ENCODE peak calls at places on chromosomes 11 and 22, in nine cellular contexts. I, L, Q, E, R, F, V, O and Y are unnamed samples.
A peak's percentile ranks its signal among the peaks of the same experiment; 100 is the strongest.

GRCh38 chr22:39820266-39820665 is 73.3 kb downstream of the ENTHD1 start:
- DNase-seq in I (peak; percentile 80), L (peak; percentile 81), Q (no peak), E (no peak), R (no peak), F (peak; percentile 18), V (no peak), O (no peak), Y (peak; percentile 64)

GRCh38 chr11:57771365-57771764 is 9.8 kb downstream of the CTNND1 start:
- DNase-seq in I (no peak), L (no peak), Q (no peak), E (no peak), R (no peak), F (no peak), V (no peak), O (no peak), Y (no peak)

GRCh38 chr11:8767466-8768142 is 85.0 kb downstream of the RPL27A start:
- DNase-seq in I (peak; percentile 84), L (no peak), Q (no peak), E (no peak), R (no peak), F (no peak), V (no peak), O (no peak), Y (peak; percentile 81)

GRCh38 chr11:128814856-128815705 is 52.0 kb downstream of the KCNJ1 start:
- DNase-seq in I (peak; percentile 79), L (peak; percentile 94), Q (no peak), E (no peak), R (no peak), F (no peak), V (peak; percentile 49), O (peak; percentile 16), Y (peak; percentile 50)

GRCh38 chr11:73019996-73020395 is 122.1 kb downstream of the FCHSD2 start:
- DNase-seq in I (no peak), L (no peak), Q (no peak), E (no peak), R (no peak), F (no peak), V (no peak), O (no peak), Y (no peak)

GRCh38 chr11:131481317-131481716 is 110.9 kb downstream of the NTM start:
- DNase-seq in I (no peak), L (no peak), Q (no peak), E (no peak), R (no peak), F (no peak), V (no peak), O (no peak), Y (no peak)

GRCh38 chr11:114166897-114167323 is 107.4 kb downstream of the ZBTB16 start:
- DNase-seq in I (peak; percentile 80), L (peak; percentile 89), Q (no peak), E (no peak), R (peak; percentile 87), F (no peak), V (no peak), O (peak; percentile 10), Y (peak; percentile 75)

GRCh38 chr11:58933661-58934060 is 5.6 kb upstream of the GLYATL1 start:
- DNase-seq in I (no peak), L (peak; percentile 4), Q (no peak), E (no peak), R (no peak), F (no peak), V (no peak), O (no peak), Y (no peak)

GRCh38 chr11:133712235-133712634 is 133.1 kb downstream of the SPATA19 start:
- DNase-seq in I (no peak), L (no peak), Q (no peak), E (no peak), R (no peak), F (no peak), V (no peak), O (no peak), Y (no peak)

GRCh38 chr22:44373234-44373633 is 60.5 kb upstream of the SHISAL1 start:
- DNase-seq in I (no peak), L (no peak), Q (no peak), E (no peak), R (no peak), F (no peak), V (no peak), O (no peak), Y (no peak)

GRCh38 chr22:44360686-44361381 is 48.1 kb upstream of the SHISAL1 start:
- DNase-seq in I (peak; percentile 90), L (peak; percentile 97), Q (no peak), E (no peak), R (no peak), F (no peak), V (no peak), O (no peak), Y (peak; percentile 42)

GRCh38 chr22:37284807-37285355 is 2.6 kb downstream of the CYTH4 start:
- DNase-seq in I (no peak), L (peak; percentile 75), Q (peak; percentile 88), E (peak; percentile 84), R (peak; percentile 61), F (no peak), V (no peak), O (peak; percentile 16), Y (no peak)

GRCh38 chr22:33666661-33667619 is 253.3 kb downstream of the LARGE1 start:
- DNase-seq in I (no peak), L (no peak), Q (no peak), E (no peak), R (no peak), F (no peak), V (no peak), O (no peak), Y (no peak)

GRCh38 chr11:18633256-18634139 is 644 bp downstream of the SPTY2D1 start:
- DNase-seq in I (no peak), L (no peak), Q (no peak), E (no peak), R (peak; percentile 77), F (no peak), V (peak; percentile 54), O (no peak), Y (no peak)

GRCh38 chr11:10328314-10329090 is 23.6 kb downstream of the ADM start:
- DNase-seq in I (peak; percentile 85), L (no peak), Q (no peak), E (no peak), R (no peak), F (no peak), V (no peak), O (no peak), Y (no peak)

GRCh38 chr11:72244317-72245231 is 598 bp upstream of the PHOX2A start:
- DNase-seq in I (no peak), L (peak; percentile 83), Q (no peak), E (no peak), R (no peak), F (no peak), V (peak; percentile 92), O (no peak), Y (no peak)

DNA sequence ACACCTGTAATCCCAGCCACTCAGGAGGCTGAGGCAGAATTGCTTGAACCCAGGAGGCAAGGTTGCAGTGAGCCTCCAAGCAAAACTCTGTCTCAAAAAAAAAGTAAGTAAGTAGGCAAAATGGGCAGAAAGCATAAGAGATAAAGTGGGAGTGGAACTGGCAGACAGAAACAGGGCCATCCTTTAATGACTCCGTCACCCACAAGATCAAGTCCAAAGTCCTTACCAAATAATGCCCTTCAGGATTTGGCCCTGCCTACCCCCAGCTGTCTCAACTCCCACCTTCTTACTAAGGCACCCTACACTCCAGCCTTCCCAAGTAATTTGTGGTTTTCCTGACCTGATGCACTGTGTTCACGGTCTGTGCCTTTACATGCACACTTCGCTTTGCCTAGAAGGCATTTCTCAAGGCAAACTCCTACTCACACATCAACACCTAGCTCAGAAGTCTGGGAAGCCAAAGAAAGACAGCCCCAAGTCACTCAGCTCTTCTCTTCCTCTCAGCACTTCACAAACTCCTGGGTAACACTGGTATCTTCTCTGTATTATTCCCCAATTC is 6.1 kb downstream of the MAPK1 start:
- DNase-seq in I (no peak), L (no peak), Q (no peak), E (no peak), R (no peak), F (no peak), V (no peak), O (no peak), Y (peak; percentile 38)
- H3K4me1 ChIP-seq in I (no peaks in the 10 kb centered on the region), L (peaks cover 36% of the 10 kb centered on the region), Q (peaks cover 4% of the 10 kb centered on the region), E (peaks cover 79% of the 10 kb centered on the region), R (peaks cover 7% of the 10 kb centered on the region), F (peaks cover 10% of the 10 kb centered on the region), V (peaks cover 14% of the 10 kb centered on the region), O (peaks cover 64% of the 10 kb centered on the region), Y (peaks cover 21% of the 10 kb centered on the region)

DNA sequence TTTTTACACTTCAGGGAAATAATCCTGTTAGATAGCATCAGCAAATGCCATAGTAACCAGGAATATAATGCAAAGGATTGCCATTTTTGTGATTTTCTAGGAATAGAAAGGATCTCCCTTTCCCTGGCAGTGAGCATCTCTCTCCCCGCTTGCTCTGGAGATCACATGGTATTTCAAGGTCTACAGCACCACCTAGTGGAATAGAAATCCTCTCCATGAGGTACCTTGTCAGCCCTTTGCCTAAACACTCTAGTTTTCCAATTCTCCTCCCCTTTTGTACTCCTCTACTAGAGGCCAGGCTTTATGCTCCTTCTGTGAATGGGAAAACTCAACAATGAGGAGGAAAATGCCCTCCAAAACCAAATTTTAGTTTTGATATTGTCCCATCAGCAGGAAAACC is 78.4 kb downstream of the XRRA1 start:
- DNase-seq in I (peak; percentile 16), L (peak; percentile 85), Q (no peak), E (no peak), R (peak; percentile 46), F (peak; percentile 10), V (peak; percentile 18), O (no peak), Y (no peak)
- TF ChIP-seq CTCF in I (peak; percentile 47), L (peak; percentile 50), Q (peak; percentile 15), E (no peak), R (peak; percentile 47), F (peak; percentile 31), V (peak; percentile 47), O (no peak), Y (peak; percentile 59)

DNA sequence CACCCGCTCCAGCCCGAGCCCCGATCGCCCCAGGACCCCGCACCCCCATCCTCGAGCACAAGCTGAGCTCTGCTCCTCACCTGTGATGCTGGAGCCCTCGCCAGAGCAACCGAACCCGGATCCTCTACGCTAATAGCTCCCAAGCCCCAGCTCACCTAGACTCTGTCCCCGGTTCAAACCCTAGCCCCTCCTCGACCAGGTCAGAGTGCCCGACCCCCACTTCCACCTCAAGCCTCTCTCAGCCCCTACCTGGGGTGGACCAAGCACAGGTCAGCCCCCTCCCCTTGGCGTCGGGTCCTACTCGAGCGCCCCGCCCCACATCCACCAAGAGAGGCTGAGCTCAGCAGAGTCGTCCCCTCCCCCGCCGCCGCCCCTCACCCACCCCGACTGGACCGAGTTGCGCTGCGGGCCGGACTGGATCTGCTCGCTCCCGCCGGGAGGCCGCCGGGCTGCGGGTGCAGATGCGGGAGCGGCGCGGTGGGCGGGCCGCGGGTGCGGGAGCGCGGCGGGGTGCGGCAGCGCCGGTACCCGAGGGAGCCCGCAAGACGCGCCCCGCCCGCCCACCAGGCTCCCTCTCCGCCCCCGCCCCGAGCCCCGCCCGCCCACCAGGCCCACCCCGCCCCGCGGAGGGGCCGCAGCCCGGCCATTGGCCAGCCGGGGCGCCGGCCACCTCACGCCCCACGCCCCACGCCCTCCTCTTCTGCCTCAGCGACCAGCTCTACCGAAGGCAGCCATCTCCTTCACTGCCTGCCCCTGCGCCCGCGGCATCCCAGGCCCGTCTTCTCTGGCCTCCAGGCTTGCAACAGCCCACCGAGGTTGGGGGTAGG is 577 bp upstream of the DKK3 start:
- DNase-seq in I (no peak), L (peak; percentile 92), Q (no peak), E (no peak), R (no peak), F (no peak), V (peak; percentile 99), O (peak; percentile 42), Y (no peak)
- H3K27ac ChIP-seq in I (peak overlapping the region; percentile 67), L (no peak overlapping the region), Q (peak overlapping the region; percentile 69), E (no peak overlapping the region), R (no peak overlapping the region), F (no peak overlapping the region), V (peak overlapping the region; percentile 85), O (no peak overlapping the region), Y (no peak overlapping the region)

GRCh38 chr11:19718976-19719375 is 6.3 kb downstream of the NAV2 start:
- DNase-seq in I (no peak), L (no peak), Q (no peak), E (no peak), R (no peak), F (no peak), V (no peak), O (no peak), Y (no peak)
- H3K4me1 ChIP-seq in I (peaks cover 36% of the 10 kb centered on the region), L (peaks cover 51% of the 10 kb centered on the region), Q (peaks cover 6% of the 10 kb centered on the region), E (peaks cover 28% of the 10 kb centered on the region), R (no peaks in the 10 kb centered on the region), F (peaks cover 16% of the 10 kb centered on the region), V (peaks cover 80% of the 10 kb centered on the region), O (peaks cover 49% of the 10 kb centered on the region), Y (peaks cover 3% of the 10 kb centered on the region)